ENCODE peak calls at places on chromosomes 16 and 17, in five cellular contexts. D is NCI-H2081 treated with DMSO at 0.1 percent for 48 hours; Z is uterus; A is naive thymus-derived CD4-positive, alpha-beta T cell; L is hepatic stellate cell. Q is an unnamed sample.
A peak's percentile ranks its signal among the peaks of the same experiment; 100 is the strongest.

GRCh38 chr16:8887952-8888560 is 5.9 kb downstream of the LITAFD start:
- DNase-seq in D (no peak), Z (no peak), A (no peak), L (peak; percentile 73), Q (peak; percentile 82)

GRCh38 chr16:3553138-3553923 is 23.9 kb downstream of the NLRC3 start:
- DNase-seq in D (no peak), Z (no peak), A (no peak), L (no peak), Q (no peak)

GRCh38 chr17:82876149-82876548 is 36.3 kb upstream of the ZNF750 start:
- DNase-seq in D (no peak), Z (peak; percentile 48), A (no peak), L (no peak), Q (no peak)

GRCh38 chr17:74292495-74292894 is 18.5 kb downstream of the DNAI2 start:
- DNase-seq in D (no peak), Z (no peak), A (no peak), L (no peak), Q (no peak)

GRCh38 chr16:27334192-27334764 is 20.5 kb downstream of the IL4R start:
- DNase-seq in D (no peak), Z (no peak), A (no peak), L (no peak), Q (no peak)

GRCh38 chr16:1069154-1069553 is 3.4 kb upstream of the SSTR5 start:
- DNase-seq in D (no peak), Z (no peak), A (no peak), L (no peak), Q (no peak)

GRCh38 chr16:89364603-89365002 is 125.8 kb downstream of the ANKRD11 start:
- DNase-seq in D (no peak), Z (no peak), A (no peak), L (no peak), Q (no peak)

GRCh38 chr16:17773698-17774101 is 302.9 kb upstream of the XYLT1 start:
- DNase-seq in D (no peak), Z (no peak), A (no peak), L (no peak), Q (peak; percentile 12)

GRCh38 chr17:329794-330420 is 22.7 kb downstream of the RPH3AL start:
- DNase-seq in D (no peak), Z (no peak), A (no peak), L (no peak), Q (no peak)

GRCh38 chr17:77894126-77894956 is 64.2 kb upstream of the TNRC6C start:
- DNase-seq in D (no peak), Z (no peak), A (no peak), L (no peak), Q (no peak)

GRCh38 chr17:33140413-33141099 is 148.9 kb downstream of the SPACA3 start:
- DNase-seq in D (no peak), Z (no peak), A (no peak), L (no peak), Q (no peak)

GRCh38 chr17:11610999-11611566 is 12.8 kb downstream of the DNAH9 start:
- DNase-seq in D (no peak), Z (no peak), A (no peak), L (no peak), Q (no peak)

GRCh38 chr16:78128920-78129319 is 29.5 kb downstream of the WWOX start:
- DNase-seq in D (no peak), Z (no peak), A (no peak), L (no peak), Q (peak; percentile 10)

GRCh38 chr16:17343028-17343427 is 127.7 kb downstream of the XYLT1 start:
- DNase-seq in D (no peak), Z (no peak), A (peak; percentile 69), L (no peak), Q (no peak)

GRCh38 chr16:85444879-85445778 is 168.0 kb upstream of the GSE1 start:
- DNase-seq in D (peak; percentile 89), Z (no peak), A (no peak), L (no peak), Q (no peak)

GRCh38 chr16:82382521-82382920 is 212.5 kb upstream of the MPHOSPH6 start:
- DNase-seq in D (no peak), Z (no peak), A (no peak), L (no peak), Q (no peak)

GRCh38 chr16:57668630-57669475 is 747 bp downstream of the ADGRG3 start:
- DNase-seq in D (no peak), Z (no peak), A (no peak), L (no peak), Q (no peak)

GRCh38 chr17:38418693-38419507 is 9.4 kb upstream of the ARHGAP23 start:
- DNase-seq in D (no peak), Z (no peak), A (no peak), L (no peak), Q (no peak)

GRCh38 chr17:60613325-60613724 is 13.3 kb downstream of the PPM1D start:
- DNase-seq in D (no peak), Z (no peak), A (no peak), L (no peak), Q (no peak)

GRCh38 chr17:82281502-82282238 is 8.2 kb upstream of the CSNK1D start:
- DNase-seq in D (no peak), Z (no peak), A (no peak), L (no peak), Q (no peak)

GRCh38 chr17:8746501-8747236 is 2.0 kb upstream of the CCDC42 start:
- DNase-seq in D (no peak), Z (no peak), A (no peak), L (no peak), Q (no peak)

GRCh38 chr17:65794572-65794971 is 233.1 kb upstream of the AXIN2 start:
- DNase-seq in D (no peak), Z (no peak), A (peak; percentile 33), L (no peak), Q (peak; percentile 41)

GRCh38 chr16:84548971-84549844 is 44.7 kb upstream of the MEAK7 start:
- DNase-seq in D (no peak), Z (no peak), A (peak; percentile 64), L (peak; percentile 40), Q (no peak)

GRCh38 chr16:52453661-52454060 is 93.3 kb downstream of the TOX3 start:
- DNase-seq in D (no peak), Z (no peak), A (no peak), L (no peak), Q (no peak)

GRCh38 chr16:28258571-28258970 is 33.8 kb upstream of the SBK1 start:
- DNase-seq in D (no peak), Z (no peak), A (no peak), L (peak; percentile 47), Q (peak; percentile 40)

GRCh38 chr16:84791088-84791487 is 28.7 kb upstream of the CRISPLD2 start:
- DNase-seq in D (no peak), Z (no peak), A (no peak), L (no peak), Q (no peak)

GRCh38 chr16:3861808-3862451 is 18.6 kb downstream of the CREBBP start:
- DNase-seq in D (no peak), Z (no peak), A (no peak), L (no peak), Q (no peak)

GRCh38 chr17:11391134-11391533 is 150.1 kb downstream of the SHISA6 start:
- DNase-seq in D (no peak), Z (no peak), A (no peak), L (no peak), Q (no peak)

GRCh38 chr16:86529160-86529559 is 18.8 kb downstream of the FOXF1 start:
- DNase-seq in D (no peak), Z (no peak), A (no peak), L (no peak), Q (no peak)

GRCh38 chr17:15651001-15651582 is 31.6 kb upstream of the FBXW10B start:
- DNase-seq in D (no peak), Z (no peak), A (no peak), L (no peak), Q (no peak)

GRCh38 chr17:46805771-46806170 is 12.7 kb downstream of the WNT3 start:
- DNase-seq in D (no peak), Z (no peak), A (no peak), L (no peak), Q (no peak)

GRCh38 chr17:13542612-13543011 is 59.1 kb downstream of the HS3ST3A1 start:
- DNase-seq in D (no peak), Z (no peak), A (no peak), L (no peak), Q (no peak)

GRCh38 chr16:54283735-54284318 is 2.8 kb downstream of the IRX3 start:
- DNase-seq in D (no peak), Z (no peak), A (no peak), L (no peak), Q (no peak)